ENCODE peak calls at places on chromosomes 5 and 9, in eight cellular contexts. Y, Z, F, L, K, H, R and X are unnamed samples.

GRCh38 chr5:109242518-109242917 is 167.3 kb downstream of the PJA2 start:
- DNase-seq in Y (no peak), Z (no peak), F (no peak), L (no peak), K (no peak), H (no peak), R (no peak), X (no peak)

GRCh38 chr9:33517373-33517772 is 6.7 kb upstream of the ANKRD18B start:
- DNase-seq in Y (peak; percentile 27), Z (peak; percentile 44), F (no peak), L (no peak), K (no peak), H (no peak), R (no peak), X (no peak)

GRCh38 chr9:136616307-136616635 is 46.4 kb upstream of the EGFL7 start:
- DNase-seq in Y (no peak), Z (no peak), F (no peak), L (no peak), K (no peak), H (no peak), R (no peak), X (no peak)

GRCh38 chr5:110623875-110624274 is 102.6 kb downstream of the TMEM232 start:
- DNase-seq in Y (no peak), Z (no peak), F (no peak), L (no peak), K (no peak), H (no peak), R (no peak), X (no peak)

GRCh38 chr5:95822408-95823240 is at the start of gene GLRX:
- DNase-seq in Y (peak; percentile 74), Z (peak; percentile 91), F (peak; percentile 89), L (peak; percentile 61), K (peak; percentile 46), H (peak; percentile 89), R (peak; percentile 61), X (peak; percentile 55)

GRCh38 chr5:90809695-90810094 is 251.1 kb downstream of the ADGRV1 start:
- DNase-seq in Y (no peak), Z (no peak), F (no peak), L (no peak), K (no peak), H (no peak), R (no peak), X (no peak)

GRCh38 chr5:171029401-171029800 is 167.6 kb downstream of the RANBP17 start:
- DNase-seq in Y (no peak), Z (no peak), F (no peak), L (no peak), K (no peak), H (no peak), R (no peak), X (no peak)

GRCh38 chr5:28344803-28345433 is 1306.5 kb upstream of the CDH9 start:
- DNase-seq in Y (peak; percentile 2), Z (peak; percentile 19), F (no peak), L (no peak), K (no peak), H (no peak), R (no peak), X (no peak)

GRCh38 chr9:114309096-114309495 is 13.8 kb upstream of the ORM1 start:
- DNase-seq in Y (no peak), Z (no peak), F (peak; percentile 48), L (no peak), K (no peak), H (no peak), R (no peak), X (no peak)

GRCh38 chr5:143133721-143134120 is 269.8 kb downstream of the NR3C1 start:
- DNase-seq in Y (no peak), Z (no peak), F (no peak), L (no peak), K (no peak), H (no peak), R (no peak), X (no peak)

GRCh38 chr9:114364123-114364522 is 23.7 kb downstream of the AKNA start:
- DNase-seq in Y (no peak), Z (peak; percentile 53), F (no peak), L (no peak), K (no peak), H (peak; percentile 69), R (no peak), X (no peak)

GRCh38 chr9:6495484-6495883 is 82.5 kb downstream of the UHRF2 start:
- DNase-seq in Y (no peak), Z (no peak), F (no peak), L (no peak), K (no peak), H (no peak), R (no peak), X (no peak)

GRCh38 chr9:130308081-130308571 is 42.6 kb downstream of the HMCN2 start:
- DNase-seq in Y (no peak), Z (no peak), F (no peak), L (no peak), K (no peak), H (no peak), R (no peak), X (no peak)

GRCh38 chr5:13708432-13708831 is 236.1 kb downstream of the DNAH5 start:
- DNase-seq in Y (no peak), Z (no peak), F (no peak), L (no peak), K (no peak), H (peak; percentile 9), R (no peak), X (no peak)

GRCh38 chr5:173278172-173278571 is 43.2 kb upstream of the NKX2-5 start:
- DNase-seq in Y (no peak), Z (no peak), F (no peak), L (peak; percentile 11), K (peak; percentile 23), H (no peak), R (no peak), X (no peak)

GRCh38 chr5:77301447-77301878 is 91.0 kb downstream of the PDE8B start:
- DNase-seq in Y (no peak), Z (no peak), F (no peak), L (no peak), K (no peak), H (peak; percentile 77), R (no peak), X (no peak)